ENCODE peak calls at places on chromosome 6, in six cellular contexts. One of them, this sample, is unnamed.

GRCh38 chr6:12148317-12148801 is 136.2 kb downstream of the HIVEP1 start:
- DNase-seq in K562: no peak
- DNase-seq in H1: no peak
- DNase-seq in SK-N-SH: no peak
- DNase-seq in endodermal cell: no peak
- DNase-seq in mammary epithelial cell: peak
- DNase-seq in this sample: no peak

GRCh38 chr6:90403489-90404381 is 107.1 kb upstream of the BACH2 start:
- DNase-seq in K562: peak
- DNase-seq in H1: peak
- DNase-seq in SK-N-SH: peak
- DNase-seq in endodermal cell: peak
- DNase-seq in mammary epithelial cell: peak
- DNase-seq in this sample: no peak

GRCh38 chr6:11920566-11920965 is 91.5 kb upstream of the HIVEP1 start:
- DNase-seq in K562: no peak
- DNase-seq in H1: no peak
- DNase-seq in SK-N-SH: no peak
- DNase-seq in endodermal cell: no peak
- DNase-seq in mammary epithelial cell: no peak
- DNase-seq in this sample: no peak

GRCh38 chr6:154276810-154277577 is 79.6 kb downstream of the IPCEF1 start:
- DNase-seq in K562: peak
- DNase-seq in H1: no peak
- DNase-seq in SK-N-SH: peak
- DNase-seq in endodermal cell: no peak
- DNase-seq in mammary epithelial cell: no peak
- DNase-seq in this sample: peak

GRCh38 chr6:38117281-38117680 is 297.8 kb downstream of the ZFAND3 start:
- DNase-seq in K562: no peak
- DNase-seq in H1: no peak
- DNase-seq in SK-N-SH: no peak
- DNase-seq in endodermal cell: no peak
- DNase-seq in mammary epithelial cell: peak
- DNase-seq in this sample: no peak

GRCh38 chr6:31083742-31084354 is 28.5 kb downstream of the C6orf15 start:
- DNase-seq in K562: peak
- DNase-seq in H1: peak
- DNase-seq in SK-N-SH: no peak
- DNase-seq in endodermal cell: peak
- DNase-seq in mammary epithelial cell: no peak
- DNase-seq in this sample: peak

GRCh38 chr6:20424679-20425078 is 23.0 kb downstream of the E2F3 start:
- DNase-seq in K562: peak
- DNase-seq in H1: peak
- DNase-seq in SK-N-SH: no peak
- DNase-seq in endodermal cell: peak
- DNase-seq in mammary epithelial cell: no peak
- DNase-seq in this sample: no peak

GRCh38 chr6:156866181-156866862 is 89.1 kb downstream of the ARID1B start:
- DNase-seq in K562: peak
- DNase-seq in H1: no peak
- DNase-seq in SK-N-SH: no peak
- DNase-seq in endodermal cell: peak
- DNase-seq in mammary epithelial cell: peak
- DNase-seq in this sample: peak

GRCh38 chr6:18441253-18441979 is 54.3 kb downstream of the RNF144B start:
- DNase-seq in K562: no peak
- DNase-seq in H1: no peak
- DNase-seq in SK-N-SH: no peak
- DNase-seq in endodermal cell: no peak
- DNase-seq in mammary epithelial cell: no peak
- DNase-seq in this sample: peak

GRCh38 chr6:148800535-148800934 is 53.7 kb downstream of the UST start:
- DNase-seq in K562: no peak
- DNase-seq in H1: no peak
- DNase-seq in SK-N-SH: no peak
- DNase-seq in endodermal cell: no peak
- DNase-seq in mammary epithelial cell: no peak
- DNase-seq in this sample: no peak

GRCh38 chr6:12034831-12035230 is 22.7 kb downstream of the HIVEP1 start:
- DNase-seq in K562: no peak
- DNase-seq in H1: no peak
- DNase-seq in SK-N-SH: peak
- DNase-seq in endodermal cell: no peak
- DNase-seq in mammary epithelial cell: no peak
- DNase-seq in this sample: no peak

GRCh38 chr6:99424022-99424421 is 1.1 kb downstream of the PNISR start:
- DNase-seq in K562: no peak
- DNase-seq in H1: no peak
- DNase-seq in SK-N-SH: no peak
- DNase-seq in endodermal cell: no peak
- DNase-seq in mammary epithelial cell: no peak
- DNase-seq in this sample: no peak

GRCh38 chr6:110039996-110040383 is 61.9 kb downstream of the GPR6 start:
- DNase-seq in K562: no peak
- DNase-seq in H1: peak
- DNase-seq in SK-N-SH: no peak
- DNase-seq in endodermal cell: peak
- DNase-seq in mammary epithelial cell: peak
- DNase-seq in this sample: peak

GRCh38 chr6:165636415-165637048 is 26.5 kb downstream of the PDE10A start:
- DNase-seq in K562: no peak
- DNase-seq in H1: no peak
- DNase-seq in SK-N-SH: no peak
- DNase-seq in endodermal cell: peak
- DNase-seq in mammary epithelial cell: no peak
- DNase-seq in this sample: no peak

GRCh38 chr6:44257007-44257752 is at the start of gene SLC35B2:
- DNase-seq in K562: peak
- DNase-seq in H1: peak
- DNase-seq in SK-N-SH: peak
- DNase-seq in endodermal cell: peak
- DNase-seq in mammary epithelial cell: peak
- DNase-seq in this sample: peak

GRCh38 chr6:52399511-52400315 is 20.4 kb upstream of the EFHC1 start:
- DNase-seq in K562: peak
- DNase-seq in H1: no peak
- DNase-seq in SK-N-SH: peak
- DNase-seq in endodermal cell: peak
- DNase-seq in mammary epithelial cell: peak
- DNase-seq in this sample: peak

GRCh38 chr6:28353981-28354676 is 4.4 kb downstream of the ZKSCAN3 start:
- DNase-seq in K562: peak
- DNase-seq in H1: no peak
- DNase-seq in SK-N-SH: no peak
- DNase-seq in endodermal cell: no peak
- DNase-seq in mammary epithelial cell: peak
- DNase-seq in this sample: no peak

GRCh38 chr6:106939208-106939607 is 35.3 kb downstream of the CD24 start:
- DNase-seq in K562: no peak
- DNase-seq in H1: no peak
- DNase-seq in SK-N-SH: no peak
- DNase-seq in endodermal cell: no peak
- DNase-seq in mammary epithelial cell: no peak
- DNase-seq in this sample: no peak

GRCh38 chr6:36296240-36296639 is 26.4 kb downstream of the PNPLA1 start:
- DNase-seq in K562: no peak
- DNase-seq in H1: no peak
- DNase-seq in SK-N-SH: no peak
- DNase-seq in endodermal cell: no peak
- DNase-seq in mammary epithelial cell: no peak
- DNase-seq in this sample: no peak

GRCh38 chr6:101439790-101440189 is 46.3 kb downstream of the GRIK2 start:
- DNase-seq in K562: no peak
- DNase-seq in H1: no peak
- DNase-seq in SK-N-SH: no peak
- DNase-seq in endodermal cell: no peak
- DNase-seq in mammary epithelial cell: no peak
- DNase-seq in this sample: no peak

GRCh38 chr6:6646859-6647258 is 58.3 kb downstream of the LY86 start:
- DNase-seq in K562: peak
- DNase-seq in H1: no peak
- DNase-seq in SK-N-SH: no peak
- DNase-seq in endodermal cell: peak
- DNase-seq in mammary epithelial cell: no peak
- DNase-seq in this sample: peak

GRCh38 chr6:6649824-6650349 is 61.4 kb downstream of the LY86 start:
- DNase-seq in K562: no peak
- DNase-seq in H1: no peak
- DNase-seq in SK-N-SH: no peak
- DNase-seq in endodermal cell: peak
- DNase-seq in mammary epithelial cell: no peak
- DNase-seq in this sample: no peak

GRCh38 chr6:6646384-6646783 is 57.9 kb downstream of the LY86 start:
- DNase-seq in K562: no peak
- DNase-seq in H1: no peak
- DNase-seq in SK-N-SH: no peak
- DNase-seq in endodermal cell: no peak
- DNase-seq in mammary epithelial cell: no peak
- DNase-seq in this sample: no peak

GRCh38 chr6:6650839-6651238 is 62.3 kb downstream of the LY86 start:
- DNase-seq in K562: no peak
- DNase-seq in H1: no peak
- DNase-seq in SK-N-SH: no peak
- DNase-seq in endodermal cell: no peak
- DNase-seq in mammary epithelial cell: no peak
- DNase-seq in this sample: no peak

DNA sequence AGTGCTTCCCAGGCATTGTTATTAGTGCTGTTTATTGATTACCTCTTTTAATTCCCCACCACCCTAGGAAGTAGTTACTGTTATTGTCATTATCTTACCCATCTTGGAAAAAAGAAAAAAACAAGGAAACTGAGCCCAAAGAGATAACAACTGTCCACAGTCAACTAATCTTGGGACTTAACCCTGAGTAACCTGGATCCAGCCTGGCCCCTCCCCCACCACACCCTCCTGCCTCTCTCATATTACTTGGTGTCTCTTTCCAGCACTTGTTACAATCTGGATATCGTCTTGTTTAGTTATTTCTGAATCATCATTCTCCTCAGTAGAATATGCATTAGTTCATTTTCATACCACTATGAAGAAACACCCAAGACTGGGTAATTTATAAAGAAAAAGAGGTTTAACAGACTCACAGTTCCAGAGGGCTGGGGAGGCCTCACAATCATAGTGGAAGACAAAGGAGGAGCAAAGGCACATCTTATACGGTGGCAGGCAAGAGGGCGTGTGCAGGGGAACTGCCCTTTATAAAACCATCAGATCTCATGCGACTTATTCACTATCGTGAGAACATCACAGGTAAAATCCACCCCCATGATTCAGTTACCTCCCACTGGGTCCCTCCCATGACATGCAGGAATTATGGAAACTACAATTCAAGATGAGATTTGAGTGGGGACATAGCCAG is 60.3 kb downstream of the LY86 start:
- DNase-seq in K562: no peak
- DNase-seq in H1: no peak
- DNase-seq in SK-N-SH: no peak
- DNase-seq in endodermal cell: peak
- DNase-seq in mammary epithelial cell: no peak
- DNase-seq in this sample: no peak
- H3K27ac ChIP-seq in K562: no peak
- H3K27ac ChIP-seq in H1: no peak
- H3K27ac ChIP-seq in SK-N-SH: no peak
- H3K27ac ChIP-seq in endodermal cell: no peak
- H3K27ac ChIP-seq in mammary epithelial cell: no peak
- H3K27ac ChIP-seq in this sample: no peak

GRCh38 chr6:116438590-116439448 is 22.4 kb upstream of the CALHM6 start:
- DNase-seq in K562: no peak
- DNase-seq in H1: no peak
- DNase-seq in SK-N-SH: no peak
- DNase-seq in endodermal cell: no peak
- DNase-seq in mammary epithelial cell: no peak
- DNase-seq in this sample: no peak
- H3K9ac ChIP-seq in K562: no peak
- H3K9ac ChIP-seq in H1: no peak
- H3K9ac ChIP-seq in SK-N-SH: no peak
- H3K9ac ChIP-seq in endodermal cell: no peak
- H3K9ac ChIP-seq in mammary epithelial cell: no peak
- H3K9ac ChIP-seq in this sample: no peak

DNA sequence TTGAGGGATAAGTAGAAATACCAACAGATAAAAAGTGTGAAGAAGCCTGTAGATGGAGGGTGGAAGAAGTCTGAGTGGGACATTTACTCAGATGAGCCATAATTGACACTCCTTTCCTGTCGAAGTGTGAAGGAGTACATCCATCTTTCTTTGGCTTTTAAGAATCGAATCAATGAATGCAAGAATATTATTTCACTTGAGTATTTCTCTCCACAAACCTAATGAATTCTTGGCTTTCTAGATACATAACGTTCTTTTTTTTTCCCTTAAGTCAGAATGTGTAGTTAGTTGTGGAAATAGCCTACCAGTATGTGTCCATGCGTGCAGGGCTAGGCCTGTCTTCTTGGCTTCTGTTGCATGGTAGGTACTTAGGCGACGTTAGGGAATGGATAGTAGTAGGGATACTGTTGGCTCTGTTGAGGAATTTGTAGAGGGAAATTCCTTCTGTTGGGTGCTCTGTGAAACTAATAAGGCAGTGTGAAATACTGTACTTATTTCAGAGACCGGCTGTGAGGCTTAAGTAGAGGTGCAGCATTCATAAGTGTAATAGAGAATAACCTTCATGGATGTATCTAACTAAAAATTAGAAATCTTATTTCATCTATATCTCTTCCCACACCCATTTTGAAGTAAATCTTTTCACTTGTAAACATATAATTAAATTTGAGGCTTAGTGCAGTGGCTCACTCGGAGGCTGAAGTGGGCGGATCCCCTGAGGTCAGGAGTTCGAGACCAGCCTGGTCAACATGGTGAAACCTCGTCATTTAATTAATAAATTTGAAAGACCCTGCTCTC is 1.5 kb downstream of the RPS18 start:
- DNase-seq in K562: no peak
- DNase-seq in H1: no peak
- DNase-seq in SK-N-SH: no peak
- DNase-seq in endodermal cell: no peak
- DNase-seq in mammary epithelial cell: no peak
- DNase-seq in this sample: peak
- H3K4me3 ChIP-seq in K562: peak
- H3K4me3 ChIP-seq in H1: peak
- H3K4me3 ChIP-seq in SK-N-SH: peak
- H3K4me3 ChIP-seq in endodermal cell: peak
- H3K4me3 ChIP-seq in mammary epithelial cell: peak
- H3K4me3 ChIP-seq in this sample: peak

DNA sequence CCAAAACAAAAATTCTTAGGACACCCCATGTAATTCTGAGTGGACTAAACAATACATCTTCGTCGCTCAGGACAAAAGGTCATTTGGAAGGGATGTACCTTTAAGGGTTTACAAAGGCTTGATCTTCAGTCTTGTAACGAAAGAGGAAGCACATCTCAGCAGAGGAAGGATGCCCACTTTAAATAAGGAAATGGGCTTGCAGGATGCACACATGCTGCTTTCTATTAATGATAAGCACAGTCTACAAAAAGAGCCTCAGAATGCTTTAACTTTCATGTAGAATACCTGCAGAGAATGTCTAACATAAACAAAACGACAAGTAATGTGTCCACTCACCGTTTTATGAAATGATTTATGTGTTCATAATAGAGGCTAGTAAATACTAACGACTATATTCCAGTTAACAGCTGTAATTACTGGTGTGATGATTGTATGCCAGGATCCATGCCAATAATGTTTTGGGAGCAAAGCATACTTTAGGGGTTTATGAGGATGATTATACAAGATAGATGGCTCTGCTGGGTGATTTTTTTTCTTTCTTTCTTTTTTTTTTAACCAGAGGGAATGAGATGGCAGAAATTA is 216.9 kb downstream of the GMDS start:
- DNase-seq in K562: no peak
- DNase-seq in H1: no peak
- DNase-seq in SK-N-SH: no peak
- DNase-seq in endodermal cell: no peak
- DNase-seq in mammary epithelial cell: no peak
- DNase-seq in this sample: peak
- H3K27ac ChIP-seq in K562: no peak
- H3K27ac ChIP-seq in H1: no peak
- H3K27ac ChIP-seq in SK-N-SH: no peak
- H3K27ac ChIP-seq in endodermal cell: no peak
- H3K27ac ChIP-seq in mammary epithelial cell: no peak
- H3K27ac ChIP-seq in this sample: no peak

This sample was measured in Karpas-422.